ENCODE peak calls at places on chromosomes 4 and X, in seven cellular contexts. One of them, this sample, is unnamed.
A peak's percentile ranks its signal among the peaks of the same experiment; 100 is the strongest.

GRCh38 chrX:56978172-56978571 is 17.2 kb downstream of the SPIN3 start:
- DNase-seq in CD8-positive, alpha-beta T cell: peak; percentile 5
- DNase-seq in aorta: no peak
- DNase-seq in HAP-1: peak; percentile 50
- DNase-seq in psoas muscle: no peak
- DNase-seq in PC-3: peak; percentile 73
- DNase-seq in H1: no peak
- DNase-seq in this sample: no peak

GRCh38 chr4:11623726-11624037 is 195.0 kb upstream of the HS3ST1 start:
- DNase-seq in CD8-positive, alpha-beta T cell: no peak
- DNase-seq in aorta: no peak
- DNase-seq in HAP-1: no peak
- DNase-seq in psoas muscle: no peak
- DNase-seq in PC-3: peak; percentile 63
- DNase-seq in H1: no peak
- DNase-seq in this sample: no peak

GRCh38 chr4:72786401-72786990 is 217.5 kb upstream of the ADAMTS3 start:
- DNase-seq in CD8-positive, alpha-beta T cell: no peak
- DNase-seq in aorta: no peak
- DNase-seq in HAP-1: no peak
- DNase-seq in psoas muscle: no peak
- DNase-seq in PC-3: no peak
- DNase-seq in H1: no peak
- DNase-seq in this sample: no peak

GRCh38 chr4:158814636-158815035 is 45.8 kb downstream of the FNIP2 start:
- DNase-seq in CD8-positive, alpha-beta T cell: no peak
- DNase-seq in aorta: no peak
- DNase-seq in HAP-1: no peak
- DNase-seq in psoas muscle: no peak
- DNase-seq in PC-3: no peak
- DNase-seq in H1: no peak
- DNase-seq in this sample: no peak

GRCh38 chr4:2796261-2797187 is 3.6 kb downstream of the SH3BP2 start:
- DNase-seq in CD8-positive, alpha-beta T cell: no peak
- DNase-seq in aorta: peak; percentile 74
- DNase-seq in HAP-1: no peak
- DNase-seq in psoas muscle: peak; percentile 57
- DNase-seq in PC-3: peak; percentile 58
- DNase-seq in H1: no peak
- DNase-seq in this sample: peak; percentile 78

GRCh38 chrX:88940904-88941303 is 193.9 kb downstream of the CPXCR1 start:
- DNase-seq in CD8-positive, alpha-beta T cell: no peak
- DNase-seq in aorta: no peak
- DNase-seq in HAP-1: peak; percentile 63
- DNase-seq in psoas muscle: no peak
- DNase-seq in PC-3: no peak
- DNase-seq in H1: no peak
- DNase-seq in this sample: no peak

GRCh38 chrX:108447303-108447702 is 7.7 kb downstream of the COL4A5 start:
- DNase-seq in CD8-positive, alpha-beta T cell: no peak
- DNase-seq in aorta: no peak
- DNase-seq in HAP-1: peak; percentile 44
- DNase-seq in psoas muscle: no peak
- DNase-seq in PC-3: peak; percentile 68
- DNase-seq in H1: no peak
- DNase-seq in this sample: no peak

GRCh38 chrX:100980608-100981497 is 11.3 kb downstream of the ARL13A start:
- DNase-seq in CD8-positive, alpha-beta T cell: no peak
- DNase-seq in aorta: peak; percentile 79
- DNase-seq in HAP-1: no peak
- DNase-seq in psoas muscle: no peak
- DNase-seq in PC-3: peak; percentile 85
- DNase-seq in H1: no peak
- DNase-seq in this sample: no peak

GRCh38 chr4:69239777-69240176 is 25.2 kb upstream of the UGT2B11 start:
- DNase-seq in CD8-positive, alpha-beta T cell: no peak
- DNase-seq in aorta: no peak
- DNase-seq in HAP-1: no peak
- DNase-seq in psoas muscle: no peak
- DNase-seq in PC-3: no peak
- DNase-seq in H1: no peak
- DNase-seq in this sample: no peak

GRCh38 chr4:73776363-73776762 is 36.0 kb downstream of the CXCL8 start:
- DNase-seq in CD8-positive, alpha-beta T cell: no peak
- DNase-seq in aorta: no peak
- DNase-seq in HAP-1: no peak
- DNase-seq in psoas muscle: no peak
- DNase-seq in PC-3: peak; percentile 48
- DNase-seq in H1: no peak
- DNase-seq in this sample: no peak

GRCh38 chrX:20547649-20548051 is 280.9 kb upstream of the RPS6KA3 start:
- DNase-seq in CD8-positive, alpha-beta T cell: no peak
- DNase-seq in aorta: peak; percentile 83
- DNase-seq in HAP-1: no peak
- DNase-seq in psoas muscle: no peak
- DNase-seq in PC-3: peak; percentile 26
- DNase-seq in H1: no peak
- DNase-seq in this sample: no peak

GRCh38 chr4:145723336-145723735 is 43.4 kb downstream of the C4orf51 start:
- DNase-seq in CD8-positive, alpha-beta T cell: no peak
- DNase-seq in aorta: no peak
- DNase-seq in HAP-1: no peak
- DNase-seq in psoas muscle: no peak
- DNase-seq in PC-3: peak; percentile 54
- DNase-seq in H1: no peak
- DNase-seq in this sample: no peak

GRCh38 chr4:7103031-7103598 is 35.3 kb upstream of the GRPEL1 start:
- DNase-seq in CD8-positive, alpha-beta T cell: peak; percentile 70
- DNase-seq in aorta: peak; percentile 97
- DNase-seq in HAP-1: peak; percentile 77
- DNase-seq in psoas muscle: peak; percentile 96
- DNase-seq in PC-3: peak; percentile 77
- DNase-seq in H1: peak; percentile 91
- DNase-seq in this sample: peak; percentile 89

GRCh38 chr4:10180927-10181744 is 64.5 kb upstream of the WDR1 start:
- DNase-seq in CD8-positive, alpha-beta T cell: no peak
- DNase-seq in aorta: no peak
- DNase-seq in HAP-1: no peak
- DNase-seq in psoas muscle: no peak
- DNase-seq in PC-3: no peak
- DNase-seq in H1: no peak
- DNase-seq in this sample: no peak

GRCh38 chrX:6226053-6226645 is 2.5 kb downstream of the NLGN4X start:
- DNase-seq in CD8-positive, alpha-beta T cell: no peak
- DNase-seq in aorta: peak; percentile 73
- DNase-seq in HAP-1: no peak
- DNase-seq in psoas muscle: no peak
- DNase-seq in PC-3: no peak
- DNase-seq in H1: peak; percentile 57
- DNase-seq in this sample: no peak

GRCh38 chr4:11408569-11408968 is 20.1 kb downstream of the HS3ST1 start:
- DNase-seq in CD8-positive, alpha-beta T cell: no peak
- DNase-seq in aorta: no peak
- DNase-seq in HAP-1: no peak
- DNase-seq in psoas muscle: no peak
- DNase-seq in PC-3: no peak
- DNase-seq in H1: no peak
- DNase-seq in this sample: no peak

GRCh38 chr4:154506253-154506652 is 14.7 kb upstream of the DCHS2 start:
- DNase-seq in CD8-positive, alpha-beta T cell: no peak
- DNase-seq in aorta: no peak
- DNase-seq in HAP-1: peak; percentile 47
- DNase-seq in psoas muscle: no peak
- DNase-seq in PC-3: peak; percentile 45
- DNase-seq in H1: no peak
- DNase-seq in this sample: no peak

GRCh38 chrX:12758291-12758690 is 32.9 kb upstream of the PRPS2 start:
- DNase-seq in CD8-positive, alpha-beta T cell: no peak
- DNase-seq in aorta: no peak
- DNase-seq in HAP-1: no peak
- DNase-seq in psoas muscle: no peak
- DNase-seq in PC-3: no peak
- DNase-seq in H1: no peak
- DNase-seq in this sample: no peak

DNA sequence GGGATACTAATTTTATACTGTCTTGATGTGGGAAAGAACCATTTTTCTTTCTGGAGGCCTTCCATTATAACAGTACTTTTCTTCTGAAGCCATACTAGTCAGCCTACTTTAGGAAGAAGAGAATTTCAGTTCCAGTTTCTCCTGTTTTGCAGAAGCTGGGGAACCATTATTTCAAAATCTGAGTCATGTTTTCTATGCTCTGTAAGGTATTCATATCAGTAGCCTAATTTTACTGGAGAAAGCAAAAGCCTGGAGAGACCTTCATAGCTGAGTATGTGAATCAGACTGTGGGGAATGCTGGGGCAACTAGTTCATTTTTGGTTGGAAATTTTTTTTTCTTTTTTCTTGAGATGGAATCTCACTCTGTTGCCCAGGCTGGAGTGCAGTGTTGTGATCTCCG is 22.4 kb downstream of the AFF1 start:
- DNase-seq in CD8-positive, alpha-beta T cell: no peak
- DNase-seq in aorta: no peak
- DNase-seq in HAP-1: no peak
- DNase-seq in psoas muscle: no peak
- DNase-seq in PC-3: peak; percentile 75
- DNase-seq in H1: no peak
- DNase-seq in this sample: no peak
- H3K4me1 ChIP-seq in CD8-positive, alpha-beta T cell: peaks cover 11% of the 10 kb centered on the region
- H3K4me1 ChIP-seq in aorta: peaks cover 4% of the 10 kb centered on the region
- H3K4me1 ChIP-seq in HAP-1: peaks cover 34% of the 10 kb centered on the region
- H3K4me1 ChIP-seq in psoas muscle: peaks cover 27% of the 10 kb centered on the region
- H3K4me1 ChIP-seq in PC-3: peaks cover 17% of the 10 kb centered on the region
- H3K4me1 ChIP-seq in H1: peaks cover 21% of the 10 kb centered on the region
- H3K4me1 ChIP-seq in this sample: peaks cover 7% of the 10 kb centered on the region

GRCh38 chr4:183988874-183989273 is 83.8 kb downstream of the STOX2 start:
- DNase-seq in CD8-positive, alpha-beta T cell: no peak
- DNase-seq in aorta: no peak
- DNase-seq in HAP-1: no peak
- DNase-seq in psoas muscle: no peak
- DNase-seq in PC-3: no peak
- DNase-seq in H1: no peak
- DNase-seq in this sample: no peak

GRCh38 chr4:183987987-183988392 is 82.9 kb downstream of the STOX2 start:
- DNase-seq in CD8-positive, alpha-beta T cell: no peak
- DNase-seq in aorta: peak; percentile 78
- DNase-seq in HAP-1: peak; percentile 91
- DNase-seq in psoas muscle: peak; percentile 77
- DNase-seq in PC-3: peak; percentile 84
- DNase-seq in H1: no peak
- DNase-seq in this sample: no peak

GRCh38 chr4:183986645-183987528 is 81.8 kb downstream of the STOX2 start:
- DNase-seq in CD8-positive, alpha-beta T cell: no peak
- DNase-seq in aorta: no peak
- DNase-seq in HAP-1: no peak
- DNase-seq in psoas muscle: no peak
- DNase-seq in PC-3: no peak
- DNase-seq in H1: no peak
- DNase-seq in this sample: no peak

GRCh38 chr4:183989471-183989870 is 84.4 kb downstream of the STOX2 start:
- DNase-seq in CD8-positive, alpha-beta T cell: no peak
- DNase-seq in aorta: no peak
- DNase-seq in HAP-1: no peak
- DNase-seq in psoas muscle: no peak
- DNase-seq in PC-3: no peak
- DNase-seq in H1: no peak
- DNase-seq in this sample: no peak

DNA sequence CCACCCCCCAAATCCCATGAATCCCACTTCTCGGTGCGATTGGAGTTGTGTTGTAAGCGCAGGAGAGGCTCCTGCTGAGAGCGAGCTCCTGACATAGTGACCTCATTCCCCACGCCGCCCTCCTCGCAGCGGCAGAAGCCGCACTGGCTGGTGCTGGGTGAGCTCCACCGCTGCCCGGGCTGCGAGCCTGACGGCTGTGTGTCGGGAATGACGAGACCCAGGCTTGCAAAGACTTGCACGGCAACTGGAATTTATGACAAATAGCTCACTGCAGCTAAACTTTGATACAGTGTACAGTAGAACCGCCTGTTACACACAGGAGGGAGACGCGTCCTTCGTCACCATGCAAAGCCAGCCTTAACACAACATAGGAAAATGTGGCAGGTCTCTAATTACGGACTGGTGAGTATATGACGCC is 82.4 kb downstream of the STOX2 start:
- DNase-seq in CD8-positive, alpha-beta T cell: no peak
- DNase-seq in aorta: peak; percentile 90
- DNase-seq in HAP-1: no peak
- DNase-seq in psoas muscle: peak; percentile 86
- DNase-seq in PC-3: peak; percentile 76
- DNase-seq in H1: no peak
- DNase-seq in this sample: no peak
- H3K4me3 ChIP-seq in CD8-positive, alpha-beta T cell: no peak overlapping the region
- H3K4me3 ChIP-seq in aorta: no peak overlapping the region
- H3K4me3 ChIP-seq in HAP-1: peak overlapping the region; percentile 2
- H3K4me3 ChIP-seq in psoas muscle: peak overlapping the region; percentile 59
- H3K4me3 ChIP-seq in PC-3: peak overlapping the region; percentile 71
- H3K4me3 ChIP-seq in H1: no peak overlapping the region
- H3K4me3 ChIP-seq in this sample: peak overlapping the region; percentile 44

DNA sequence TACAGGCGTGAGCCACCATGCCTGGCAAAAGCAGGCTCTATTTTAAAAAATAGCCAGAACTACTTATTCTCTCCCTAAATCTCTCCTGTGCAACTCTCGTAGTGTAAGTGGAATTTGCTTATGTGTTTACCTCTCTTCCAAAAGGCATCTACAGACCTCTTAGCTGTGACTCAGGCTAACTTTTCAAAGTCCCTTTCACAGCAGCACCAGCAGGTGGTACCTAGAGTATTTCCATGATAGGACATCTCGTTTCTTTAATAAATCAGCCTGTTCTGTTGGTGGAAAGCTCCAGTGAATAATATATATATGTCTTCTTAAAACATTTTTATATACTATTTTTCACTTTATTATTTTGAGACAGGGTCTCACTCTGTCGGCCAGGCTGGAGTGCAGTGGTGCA is 89.0 kb downstream of the NSUN7 start:
- DNase-seq in CD8-positive, alpha-beta T cell: no peak
- DNase-seq in aorta: no peak
- DNase-seq in HAP-1: no peak
- DNase-seq in psoas muscle: no peak
- DNase-seq in PC-3: peak; percentile 2
- DNase-seq in H1: no peak
- DNase-seq in this sample: no peak
- H3K4me1 ChIP-seq in CD8-positive, alpha-beta T cell: no peaks in the 10 kb centered on the region
- H3K4me1 ChIP-seq in aorta: peaks cover 6% of the 10 kb centered on the region
- H3K4me1 ChIP-seq in HAP-1: no peaks in the 10 kb centered on the region
- H3K4me1 ChIP-seq in psoas muscle: peaks cover 7% of the 10 kb centered on the region
- H3K4me1 ChIP-seq in PC-3: peaks cover 4% of the 10 kb centered on the region
- H3K4me1 ChIP-seq in H1: no peaks in the 10 kb centered on the region
- H3K4me1 ChIP-seq in this sample: no peaks in the 10 kb centered on the region

GRCh38 chrX:9926002-9926401 is 41.2 kb upstream of the CLDN34 start:
- DNase-seq in CD8-positive, alpha-beta T cell: no peak
- DNase-seq in aorta: no peak
- DNase-seq in HAP-1: no peak
- DNase-seq in psoas muscle: no peak
- DNase-seq in PC-3: no peak
- DNase-seq in H1: no peak
- DNase-seq in this sample: no peak
- H3K4me3 ChIP-seq in CD8-positive, alpha-beta T cell: no peak overlapping the region
- H3K4me3 ChIP-seq in aorta: no peak overlapping the region
- H3K4me3 ChIP-seq in HAP-1: no peak overlapping the region
- H3K4me3 ChIP-seq in psoas muscle: no peak overlapping the region
- H3K4me3 ChIP-seq in PC-3: no peak overlapping the region
- H3K4me3 ChIP-seq in H1: no peak overlapping the region
- H3K4me3 ChIP-seq in this sample: no peak overlapping the region